ENCODE peak calls at places on chromosomes 1 and 21, in six cellular contexts. V is right atrium auricular region, J is left ventricle myocardium inferior, L is heart left ventricle, A is uterus, P is HepG2. Y is an unnamed sample. For H3K36me3, the result is how much of the 10 kb centered on the place peaks cover.

GRCh38 chr1:226732856-226733291 is 6.2 kb downstream of the ITPKB start:
- DNase-seq in V (no peak), J (no peak), L (no peak), A (no peak), P (no peak), Y (no peak)

GRCh38 chr1:206544562-206545257 is 37.4 kb downstream of the RASSF5 start:
- DNase-seq in V (no peak), J (peak), L (peak), A (peak), P (peak), Y (peak)

GRCh38 chr1:2641381-2642130 is 8.7 kb upstream of the MMEL1 start:
- DNase-seq in V (no peak), J (no peak), L (no peak), A (no peak), P (no peak), Y (no peak)

GRCh38 chr1:76066390-76066789 is 8.2 kb upstream of the ST6GALNAC3 start:
- DNase-seq in V (no peak), J (no peak), L (no peak), A (no peak), P (no peak), Y (no peak)

GRCh38 chr21:25925936-25926335 is 191.2 kb downstream of the GABPA start:
- DNase-seq in V (no peak), J (no peak), L (peak), A (no peak), P (no peak), Y (no peak)

GRCh38 chr1:112359961-112360767 is 35.9 kb upstream of the CTTNBP2NL start:
- DNase-seq in V (peak), J (peak), L (peak), A (peak), P (peak), Y (no peak)

GRCh38 chr21:46184625-46185555 is 631 bp upstream of the SPATC1L start:
- DNase-seq in V (peak), J (peak), L (peak), A (peak), P (peak), Y (peak)

GRCh38 chr1:244920911-244921310 is 56.6 kb upstream of the HNRNPU start:
- DNase-seq in V (no peak), J (no peak), L (peak), A (no peak), P (no peak), Y (peak)

GRCh38 chr21:44547656-44548331 is 3.5 kb downstream of the KRTAP10-2 start:
- DNase-seq in V (no peak), J (no peak), L (no peak), A (no peak), P (no peak), Y (no peak)

GRCh38 chr1:184843732-184844495 is 89.3 kb upstream of the EDEM3 start:
- DNase-seq in V (no peak), J (no peak), L (no peak), A (no peak), P (no peak), Y (no peak)

GRCh38 chr21:17387030-17387617 is 125.7 kb upstream of the CXADR start:
- DNase-seq in V (no peak), J (no peak), L (peak), A (peak), P (peak), Y (no peak)

GRCh38 chr1:198134252-198134651 is 22.5 kb upstream of the NEK7 start:
- DNase-seq in V (no peak), J (no peak), L (no peak), A (no peak), P (no peak), Y (no peak)

GRCh38 chr1:48043524-48043923 is 46.3 kb upstream of the TRABD2B start:
- DNase-seq in V (no peak), J (no peak), L (no peak), A (no peak), P (no peak), Y (no peak)

GRCh38 chr1:156242738-156243137 is 754 bp downstream of the BGLAP start:
- DNase-seq in V (no peak), J (no peak), L (no peak), A (no peak), P (no peak), Y (no peak)

GRCh38 chr21:25909341-25909740 is 174.6 kb downstream of the GABPA start:
- DNase-seq in V (no peak), J (no peak), L (no peak), A (no peak), P (no peak), Y (no peak)

GRCh38 chr1:67629370-67630075 is 55.5 kb upstream of the GADD45A start:
- DNase-seq in V (no peak), J (no peak), L (no peak), A (no peak), P (no peak), Y (no peak)

DNA sequence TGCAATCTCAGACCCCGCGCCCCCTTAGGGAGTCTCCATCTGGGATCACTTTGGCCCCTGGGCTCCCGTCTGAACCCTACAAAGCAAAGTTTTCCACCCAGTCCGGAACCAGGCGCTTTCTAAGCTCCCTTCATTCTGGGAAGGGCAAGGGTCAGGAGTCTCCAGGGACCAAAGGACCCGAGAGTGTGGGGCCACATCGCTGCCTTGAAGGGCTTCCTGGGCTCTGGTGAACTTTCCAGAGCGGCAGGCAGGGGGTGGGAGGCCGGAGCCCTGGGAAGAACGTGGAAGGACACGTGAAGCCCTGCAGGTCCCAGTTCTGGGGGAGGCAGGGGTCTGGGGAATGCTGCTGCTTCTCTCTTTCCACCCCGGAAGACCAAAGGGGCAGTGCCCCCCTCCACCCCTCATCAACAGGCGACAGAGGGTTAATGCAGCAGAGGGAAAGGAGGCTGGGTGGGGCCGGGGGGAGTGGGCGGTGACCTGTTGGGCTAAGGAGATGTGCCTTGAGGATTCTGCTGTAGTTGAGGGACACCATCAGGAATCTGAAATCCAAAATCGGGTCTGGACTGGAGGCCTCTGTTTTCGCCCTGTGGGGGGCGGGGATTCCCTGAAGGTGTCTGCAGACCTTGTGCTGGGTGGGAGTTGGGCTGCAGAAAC is 734 bp downstream of the CDK18 start:
- DNase-seq in V (no peak), J (peak), L (no peak), A (no peak), P (no peak), Y (no peak)
- H3K4me3 ChIP-seq in V (peak), J (peak), L (peak), A (peak), P (peak), Y (peak)

GRCh38 chr1:84541679-84542078 is 32.6 kb downstream of the CTBS start:
- DNase-seq in V (no peak), J (no peak), L (no peak), A (no peak), P (no peak), Y (no peak)
- TF ChIP-seq CTCF in V (peak), J (peak), L (no peak), A (no peak), P (peak), Y (peak)

GRCh38 chr21:33770542-33770941 is 128.2 kb downstream of the ITSN1 start:
- DNase-seq in V (no peak), J (no peak), L (no peak), A (no peak), P (no peak), Y (no peak)
- H3K36me3 ChIP-seq in V (half or more), J (half or more), L (half or more), A (under half), P (under half), Y (under half)

GRCh38 chr1:186715887-186716809 is 35.9 kb upstream of the PTGS2 start:
- DNase-seq in V (no peak), J (no peak), L (no peak), A (no peak), P (peak), Y (no peak)
- H3K4me3 ChIP-seq in V (no peak), J (no peak), L (no peak), A (no peak), P (no peak), Y (no peak)

GRCh38 chr1:161766102-161766981 is at the start of gene ATF6:
- DNase-seq in V (peak), J (peak), L (peak), A (peak), P (peak), Y (peak)
- TF ChIP-seq CTCF in V (no peak), J (no peak), L (no peak), A (peak), P (no peak), Y (peak)

GRCh38 chr1:212354464-212354863 is 60.2 kb downstream of the PACC1 start:
- DNase-seq in V (no peak), J (no peak), L (no peak), A (no peak), P (no peak), Y (no peak)

GRCh38 chr1:212359794-212360479 is 54.7 kb downstream of the PACC1 start:
- DNase-seq in V (no peak), J (no peak), L (no peak), A (no peak), P (no peak), Y (no peak)

GRCh38 chr1:212353181-212353580 is 61.5 kb downstream of the PACC1 start:
- DNase-seq in V (no peak), J (no peak), L (no peak), A (no peak), P (no peak), Y (no peak)

GRCh38 chr1:212351588-212352362 is 62.9 kb downstream of the PACC1 start:
- DNase-seq in V (no peak), J (no peak), L (no peak), A (no peak), P (no peak), Y (no peak)

DNA sequence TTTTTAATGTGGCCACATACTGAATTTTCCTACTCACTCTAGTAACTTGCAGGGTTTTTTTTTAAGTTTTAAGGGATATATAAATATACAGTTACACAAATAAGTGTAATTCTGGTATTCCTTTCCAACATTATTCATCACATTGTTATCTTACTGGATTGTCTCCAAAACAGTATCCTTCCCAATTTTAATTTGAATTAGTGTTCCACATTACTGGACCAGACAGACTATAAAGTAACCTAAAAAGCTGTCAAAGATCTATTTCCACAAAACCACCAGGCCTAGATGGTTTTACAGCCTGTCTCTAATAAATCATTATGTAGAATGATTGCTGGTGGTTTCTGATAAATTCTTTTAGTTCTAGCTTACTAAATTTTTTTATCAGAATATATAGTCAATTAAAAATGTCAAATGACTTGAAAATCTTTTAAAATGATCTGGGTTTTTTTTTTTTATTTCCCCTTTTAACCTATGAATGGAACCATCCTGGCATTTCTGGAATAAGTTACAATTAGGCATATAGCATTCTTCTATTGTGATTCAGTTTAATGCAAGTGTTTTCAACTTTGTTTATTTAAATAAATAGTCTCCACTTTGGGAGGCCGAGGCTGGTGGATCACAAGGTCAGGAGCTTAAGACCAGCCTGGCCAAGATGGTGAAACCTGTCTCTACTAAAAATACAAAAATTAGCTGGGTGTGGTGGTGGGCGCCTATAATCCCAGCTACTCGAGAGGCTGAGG is 59.3 kb downstream of the PACC1 start:
- DNase-seq in V (no peak), J (no peak), L (no peak), A (no peak), P (no peak), Y (no peak)
- H3K36me3 ChIP-seq in V (half or more), J (half or more), L (half or more), A (under half), P (under half), Y (under half)

DNA sequence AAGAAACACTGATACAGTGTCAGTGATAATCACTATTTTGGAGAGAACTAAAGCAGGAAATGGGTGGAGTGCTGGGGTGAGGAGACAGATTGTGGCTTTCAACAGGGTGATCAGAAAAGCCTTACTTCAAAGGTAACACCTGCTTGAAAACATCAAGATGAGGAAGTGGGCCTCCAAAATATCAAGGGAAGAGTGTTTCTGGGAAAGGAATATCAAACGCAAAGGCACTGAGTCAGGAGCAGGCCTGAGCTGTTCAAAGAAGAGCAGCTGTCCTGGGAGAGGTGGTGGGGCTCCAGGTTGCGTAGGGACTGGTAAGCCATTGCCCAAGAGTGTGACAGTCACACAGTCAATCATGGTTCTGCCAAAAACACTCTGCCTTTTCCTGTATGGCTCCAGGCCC is 47.1 kb upstream of the ATP1A1 start:
- DNase-seq in V (no peak), J (no peak), L (no peak), A (no peak), P (no peak), Y (peak)
- H3K4me3 ChIP-seq in V (no peak), J (no peak), L (no peak), A (no peak), P (no peak), Y (no peak)

DNA sequence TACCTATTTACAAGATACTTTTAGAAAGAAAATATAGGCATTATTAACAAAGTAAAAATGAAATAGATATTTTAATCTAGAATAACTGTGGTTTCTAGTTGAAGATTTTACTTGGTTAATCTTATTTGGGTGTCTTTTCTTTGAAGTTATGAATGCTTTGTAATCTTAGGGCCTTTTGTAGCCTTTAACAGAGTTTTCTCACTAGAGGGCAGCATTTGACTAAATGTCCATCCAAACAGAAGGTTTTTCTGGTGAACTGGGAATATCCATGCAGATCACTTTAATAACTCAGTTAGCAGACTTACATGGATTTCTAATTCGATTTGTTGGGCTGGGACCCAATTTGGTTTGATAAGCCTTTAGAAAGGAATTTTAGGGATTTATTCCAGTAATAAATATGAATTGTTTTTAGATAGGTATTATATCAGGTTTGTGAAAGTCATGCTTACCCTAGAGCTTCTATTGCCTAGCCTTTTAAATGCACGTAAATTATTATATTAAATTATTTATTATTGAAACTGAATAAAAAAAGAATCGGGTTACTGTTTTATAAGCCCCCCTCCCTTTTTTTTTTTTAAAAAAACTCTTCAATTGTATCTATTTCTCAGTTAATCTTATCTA is 119.7 kb downstream of the ZNF326 start:
- DNase-seq in V (no peak), J (no peak), L (no peak), A (no peak), P (peak), Y (no peak)
- TF ChIP-seq CTCF in V (peak), J (peak), L (peak), A (no peak), P (peak), Y (peak)

GRCh38 chr1:93869653-93870052 is 9.4 kb downstream of the DNTTIP2 start:
- DNase-seq in V (no peak), J (no peak), L (no peak), A (no peak), P (no peak), Y (no peak)
- H3K36me3 ChIP-seq in V (half or more), J (half or more), L (half or more), A (under half), P (half or more), Y (under half)